ENCODE peak calls at places on chromosomes 12 and 14, in six cellular contexts. S is neural progenitor cell, A is PC-9, V is GM23338, M is PC-3, I is MM.1S. F is an unnamed sample.

GRCh38 chr14:65187421-65188049 is 85.2 kb upstream of the MAX start:
- DNase-seq in S (peak; percentile 59), A (no peak), V (peak; percentile 65), M (no peak), I (no peak), F (no peak)

GRCh38 chr14:104827173-104828055 is 26.5 kb downstream of the ZBTB42 start:
- DNase-seq in S (peak; percentile 90), A (peak; percentile 29), V (peak; percentile 95), M (peak; percentile 60), I (peak; percentile 29), F (peak; percentile 62)

GRCh38 chr14:31036552-31036951 is 10.4 kb upstream of the STRN3 start:
- DNase-seq in S (no peak), A (no peak), V (peak; percentile 30), M (no peak), I (no peak), F (no peak)

GRCh38 chr14:94132285-94132887 is 3.0 kb upstream of the IFI27L2 start:
- DNase-seq in S (peak; percentile 80), A (no peak), V (peak; percentile 86), M (peak; percentile 78), I (peak; percentile 48), F (peak; percentile 83)

GRCh38 chr12:82510386-82510785 is 152.1 kb downstream of the METTL25 start:
- DNase-seq in S (no peak), A (no peak), V (no peak), M (no peak), I (no peak), F (no peak)

GRCh38 chr12:11675952-11676505 is 26.6 kb downstream of the ETV6 start:
- DNase-seq in S (no peak), A (no peak), V (no peak), M (no peak), I (no peak), F (peak; percentile 18)

GRCh38 chr12:2282321-2282720 is 229.5 kb downstream of the CACNA1C start:
- DNase-seq in S (peak; percentile 57), A (no peak), V (peak; percentile 54), M (no peak), I (no peak), F (no peak)

GRCh38 chr12:119870462-119870861 is 6.7 kb downstream of the CIT start:
- DNase-seq in S (no peak), A (no peak), V (no peak), M (peak; percentile 7), I (no peak), F (no peak)

GRCh38 chr12:104478396-104479140 is 21.8 kb downstream of the CHST11 start:
- DNase-seq in S (no peak), A (no peak), V (no peak), M (no peak), I (peak; percentile 86), F (no peak)

GRCh38 chr14:39847852-39848251 is 415.6 kb upstream of the FBXO33 start:
- DNase-seq in S (no peak), A (no peak), V (no peak), M (no peak), I (no peak), F (no peak)

GRCh38 chr12:132471011-132471857 is 18.7 kb upstream of the FBRSL1 start:
- DNase-seq in S (no peak), A (no peak), V (no peak), M (no peak), I (no peak), F (no peak)

GRCh38 chr14:46259536-46259935 is 392.0 kb downstream of the RPL10L start:
- DNase-seq in S (peak; percentile 39), A (no peak), V (peak; percentile 31), M (peak; percentile 37), I (peak; percentile 56), F (peak; percentile 4)

GRCh38 chr14:51167587-51168219 is 72.3 kb upstream of the TMX1 start:
- DNase-seq in S (no peak), A (no peak), V (no peak), M (peak; percentile 17), I (no peak), F (peak; percentile 72)

GRCh38 chr12:95492462-95492861 is 18.5 kb downstream of the METAP2 start:
- DNase-seq in S (no peak), A (no peak), V (no peak), M (no peak), I (no peak), F (no peak)

GRCh38 chr12:122399592-122400373 is 22.7 kb downstream of the CLIP1 start:
- DNase-seq in S (peak; percentile 81), A (peak; percentile 82), V (peak; percentile 89), M (peak; percentile 96), I (peak; percentile 52), F (peak; percentile 95)

GRCh38 chr12:18677189-18677588 is 60.6 kb downstream of the PLCZ1 start:
- DNase-seq in S (no peak), A (no peak), V (no peak), M (no peak), I (no peak), F (peak; percentile 49)

GRCh38 chr12:45439039-45439438 is 223.1 kb downstream of the ANO6 start:
- DNase-seq in S (no peak), A (peak; percentile 70), V (no peak), M (peak; percentile 20), I (no peak), F (peak; percentile 19)

GRCh38 chr14:37241206-37241605 is 43.5 kb downstream of the MIPOL1 start:
- DNase-seq in S (no peak), A (no peak), V (no peak), M (peak; percentile 71), I (no peak), F (no peak)

GRCh38 chr12:109685574-109686447 is 27.8 kb upstream of the FAM222A start:
- DNase-seq in S (no peak), A (no peak), V (no peak), M (no peak), I (no peak), F (no peak)

GRCh38 chr14:100237735-100238418 is 1.1 kb upstream of the YY1 start:
- DNase-seq in S (peak; percentile 84), A (no peak), V (peak; percentile 83), M (peak; percentile 66), I (peak; percentile 47), F (peak; percentile 67)

GRCh38 chr12:41108032-41108431 is 80.1 kb upstream of the PDZRN4 start:
- DNase-seq in S (no peak), A (no peak), V (no peak), M (no peak), I (no peak), F (no peak)

GRCh38 chr12:7061138-7061537 is 620 bp downstream of the C1S start:
- DNase-seq in S (no peak), A (no peak), V (peak; percentile 26), M (no peak), I (no peak), F (peak; percentile 63)

GRCh38 chr12:101789171-101789570 is 41.6 kb downstream of the GNPTAB start:
- DNase-seq in S (no peak), A (no peak), V (no peak), M (no peak), I (no peak), F (no peak)

GRCh38 chr12:52768479-52769200 is 8.5 kb downstream of the KRT76 start:
- DNase-seq in S (no peak), A (no peak), V (no peak), M (no peak), I (no peak), F (no peak)

GRCh38 chr12:54578778-54579177 is 9.7 kb downstream of the PPP1R1A start:
- DNase-seq in S (no peak), A (no peak), V (no peak), M (no peak), I (no peak), F (no peak)

GRCh38 chr12:19410211-19410610 is 29.1 kb upstream of the AEBP2 start:
- DNase-seq in S (no peak), A (no peak), V (peak; percentile 26), M (no peak), I (no peak), F (no peak)

GRCh38 chr12:13223176-13223806 is 26.8 kb downstream of the EMP1 start:
- DNase-seq in S (no peak), A (peak; percentile 71), V (no peak), M (peak; percentile 94), I (no peak), F (peak; percentile 88)
- H3K27ac ChIP-seq in S (no peak overlapping the region), A (peak overlapping the region; percentile 96), V (no peak overlapping the region), M (peak overlapping the region; percentile 84), I (no peak overlapping the region), F (peak overlapping the region; percentile 88)

GRCh38 chr12:65949009-65949623 is 124.8 kb downstream of the HMGA2 start:
- DNase-seq in S (no peak), A (no peak), V (no peak), M (no peak), I (no peak), F (no peak)
- H3F3A ChIP-seq in S (no peaks in the 10 kb centered on the region), A (peaks cover 48% of the 10 kb centered on the region), V (no peaks in the 10 kb centered on the region), M (peaks cover 40% of the 10 kb centered on the region), I (no peaks in the 10 kb centered on the region), F (peaks cover 94% of the 10 kb centered on the region)

DNA sequence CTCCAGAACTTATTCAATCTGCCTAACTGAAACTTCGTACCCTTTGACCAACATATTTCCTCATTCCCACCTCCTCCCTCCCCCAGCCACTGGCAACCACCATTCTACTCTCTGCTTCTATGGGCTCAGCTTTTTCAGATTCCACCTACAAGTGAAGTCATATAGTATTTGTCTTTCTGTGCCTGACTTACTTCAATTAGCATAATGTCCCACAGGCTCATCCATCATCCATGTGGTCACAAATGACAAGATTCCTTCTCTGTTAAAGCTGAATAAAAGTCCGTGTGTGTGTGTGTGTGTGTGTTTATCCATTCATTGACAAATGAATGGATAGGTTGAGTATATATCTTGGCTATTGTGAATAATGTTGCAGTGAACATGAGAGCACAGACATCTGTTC is 1.3 kb upstream of the C14orf39 start:
- DNase-seq in S (no peak), A (no peak), V (no peak), M (no peak), I (no peak), F (no peak)
- TF ChIP-seq EZH2 in S (no peak), A (no peak), V (no peak), M (no peak), I (no peak), F (no peak)

GRCh38 chr14:68677901-68678300 is 115.0 kb downstream of the ZFP36L1 start:
- DNase-seq in S (no peak), A (no peak), V (no peak), M (no peak), I (no peak), F (no peak)
- H3K27ac ChIP-seq in S (no peak overlapping the region), A (no peak overlapping the region), V (no peak overlapping the region), M (no peak overlapping the region), I (no peak overlapping the region), F (no peak overlapping the region)

GRCh38 chr14:95703805-95704204 is 10.1 kb downstream of the TCL1A start:
- DNase-seq in S (no peak), A (no peak), V (no peak), M (no peak), I (no peak), F (no peak)
- H3F3A ChIP-seq in S (peaks cover 11% of the 10 kb centered on the region), A (no peaks in the 10 kb centered on the region), V (no peaks in the 10 kb centered on the region), M (no peaks in the 10 kb centered on the region), I (no peaks in the 10 kb centered on the region), F (no peaks in the 10 kb centered on the region)

F was measured in GM23248.